ENCODE peak calls at places on chromosomes 12 and 14, in seven cellular contexts. V, U, G, W, D, C and T are unnamed samples.

GRCh38 chr12:75196865-75197264 is 12.8 kb downstream of the KCNC2 start:
- DNase-seq in V (no peak), U (no peak), G (no peak), W (no peak), D (no peak), C (peak; percentile 11), T (no peak)

GRCh38 chr12:39946361-39946948 is 159.4 kb downstream of the SLC2A13 start:
- DNase-seq in V (no peak), U (no peak), G (no peak), W (no peak), D (no peak), C (no peak), T (no peak)

GRCh38 chr14:68655961-68656360 is 136.9 kb downstream of the ZFP36L1 start:
- DNase-seq in V (no peak), U (no peak), G (no peak), W (no peak), D (peak; percentile 27), C (no peak), T (no peak)

GRCh38 chr12:79373896-79374499 is 316.8 kb downstream of the PAWR start:
- DNase-seq in V (no peak), U (peak; percentile 35), G (no peak), W (no peak), D (peak; percentile 25), C (peak; percentile 38), T (peak; percentile 65)

GRCh38 chr12:106145539-106146447 is 7.0 kb upstream of the NUAK1 start:
- DNase-seq in V (no peak), U (no peak), G (no peak), W (peak; percentile 76), D (no peak), C (peak; percentile 38), T (peak; percentile 53)

GRCh38 chr14:39432619-39433451 is 602 bp upstream of the FBXO33 start:
- DNase-seq in V (no peak), U (peak; percentile 68), G (peak; percentile 50), W (peak; percentile 96), D (peak; percentile 83), C (peak; percentile 78), T (peak; percentile 77)

GRCh38 chr12:132102297-132102696 is 41.8 kb downstream of the DDX51 start:
- DNase-seq in V (no peak), U (no peak), G (no peak), W (no peak), D (no peak), C (no peak), T (no peak)

GRCh38 chr12:27595231-27595642 is 71.2 kb downstream of the PPFIBP1 start:
- DNase-seq in V (no peak), U (peak; percentile 90), G (peak; percentile 65), W (no peak), D (no peak), C (peak; percentile 94), T (peak; percentile 95)

GRCh38 chr12:14913381-14913781 is 25.0 kb downstream of the ERP27 start:
- DNase-seq in V (no peak), U (peak; percentile 36), G (no peak), W (no peak), D (no peak), C (no peak), T (no peak)

GRCh38 chr12:14911131-14911530 is 25.5 kb upstream of the MGP start:
- DNase-seq in V (no peak), U (no peak), G (no peak), W (peak; percentile 58), D (no peak), C (no peak), T (no peak)

GRCh38 chr12:14907953-14908352 is 22.3 kb upstream of the MGP start:
- DNase-seq in V (no peak), U (no peak), G (no peak), W (no peak), D (no peak), C (no peak), T (no peak)

GRCh38 chr12:14906114-14906513 is 20.5 kb upstream of the MGP start:
- DNase-seq in V (no peak), U (no peak), G (no peak), W (no peak), D (no peak), C (no peak), T (no peak)

DNA sequence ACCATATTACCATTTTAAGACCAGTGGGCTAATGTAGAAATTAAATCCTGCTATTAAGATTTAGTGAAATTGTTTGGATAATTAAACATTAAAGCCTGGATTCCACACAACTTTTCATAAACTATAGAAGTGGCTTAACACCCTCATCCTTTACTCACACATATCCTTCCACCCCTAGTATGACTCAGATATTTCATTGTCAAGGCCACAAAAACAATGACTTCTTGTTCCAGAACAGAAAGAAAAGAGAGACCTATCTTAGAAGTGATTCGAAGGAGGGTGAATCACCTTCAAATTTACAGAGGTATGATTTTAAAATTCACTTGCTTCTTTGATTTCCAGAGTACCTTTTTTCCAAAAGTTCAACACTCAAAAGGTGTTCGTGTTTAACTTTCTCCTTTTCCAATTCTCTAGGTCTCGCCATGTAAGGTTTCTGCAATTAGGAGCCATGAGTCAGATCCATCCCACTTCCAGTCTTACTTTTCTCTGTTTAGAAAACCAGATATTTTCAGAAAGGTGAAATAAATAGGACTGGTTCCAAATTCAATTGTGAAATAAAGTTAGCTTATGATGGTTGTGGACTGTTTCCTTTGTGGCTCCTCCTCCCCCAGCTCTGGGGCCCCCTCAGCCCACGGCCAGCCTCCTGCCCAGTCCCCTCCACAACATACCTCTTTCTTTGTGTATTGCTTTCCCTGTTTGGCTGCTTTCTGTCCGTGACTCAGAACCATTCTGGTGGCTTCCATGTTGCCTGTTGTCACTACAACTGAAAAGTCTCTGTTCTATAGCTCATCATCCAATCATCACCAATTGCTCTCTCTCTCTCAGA is 24.6 kb upstream of the MGP start:
- DNase-seq in V (no peak), U (peak; percentile 37), G (no peak), W (no peak), D (no peak), C (peak; percentile 82), T (peak; percentile 57)
- H3K4me3 ChIP-seq in V (no peak overlapping the region), U (no peak overlapping the region), G (no peak overlapping the region), W (no peak overlapping the region), D (no peak overlapping the region), C (no peak overlapping the region), T (no peak overlapping the region)

DNA sequence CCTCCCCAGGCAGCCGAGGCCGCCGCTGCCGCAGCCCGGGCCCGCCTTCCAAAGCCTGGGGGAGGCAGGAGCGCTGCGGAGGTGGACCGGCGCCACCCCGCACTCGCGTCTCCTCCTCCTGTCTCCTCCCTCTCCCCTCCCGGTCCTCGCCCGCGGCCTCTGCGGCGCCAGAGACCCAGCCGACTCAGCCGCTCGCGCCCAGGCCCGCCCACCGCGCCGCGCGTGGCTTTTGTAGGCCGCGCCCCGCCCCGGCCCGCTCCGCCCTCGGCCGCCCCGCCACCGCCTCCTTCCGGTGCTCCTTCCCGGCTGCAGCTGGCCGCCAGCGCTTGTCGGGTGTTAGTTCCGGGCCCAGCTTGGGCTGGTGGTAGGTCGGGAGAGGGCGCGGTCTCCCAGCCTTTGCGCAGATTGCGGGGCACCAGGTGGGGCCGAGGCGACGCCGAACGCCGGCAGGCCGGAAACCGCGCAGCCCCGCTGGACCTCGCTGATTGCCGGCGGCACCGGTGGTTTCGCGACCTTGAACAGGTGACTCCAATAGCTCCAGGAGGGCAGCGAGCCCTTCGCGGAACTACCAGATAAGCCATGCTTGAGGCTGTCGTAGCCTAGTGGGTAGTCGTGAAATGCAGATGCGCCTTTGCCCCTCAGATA is at the start of gene CAPRIN2:
- DNase-seq in V (peak; percentile 89), U (peak; percentile 94), G (peak; percentile 83), W (peak; percentile 98), D (peak; percentile 94), C (peak; percentile 95), T (peak; percentile 96)
- TF ChIP-seq CTCF in V (no peak), U (peak; percentile 31), G (no peak), W (peak; percentile 59), D (peak; percentile 61), C (no peak), T (peak; percentile 33)

GRCh38 chr12:99453831-99454538 is 193.6 kb upstream of the GARIN6 start:
- DNase-seq in V (no peak), U (no peak), G (no peak), W (no peak), D (no peak), C (no peak), T (no peak)
- H3K4me3 ChIP-seq in V (no peak overlapping the region), U (no peak overlapping the region), G (peak overlapping the region; percentile 39), W (no peak overlapping the region), D (no peak overlapping the region), C (no peak overlapping the region), T (no peak overlapping the region)

GRCh38 chr14:22987291-22987690 is 4.9 kb upstream of the AJUBA start:
- DNase-seq in V (no peak), U (no peak), G (no peak), W (no peak), D (no peak), C (no peak), T (no peak)
- TF ChIP-seq CTCF in V (no peak), U (no peak), G (no peak), W (no peak), D (no peak), C (no peak), T (no peak)

GRCh38 chr14:99272669-99273024 is 650 bp upstream of the BCL11B start:
- DNase-seq in V (no peak), U (no peak), G (no peak), W (no peak), D (no peak), C (no peak), T (no peak)
- H3K4me3 ChIP-seq in V (peak overlapping the region; percentile 81), U (peak overlapping the region; percentile 58), G (peak overlapping the region; percentile 63), W (no peak overlapping the region), D (no peak overlapping the region), C (peak overlapping the region; percentile 43), T (no peak overlapping the region)

GRCh38 chr12:127024791-127025190 is 1242.2 kb upstream of the TMEM132C start:
- DNase-seq in V (no peak), U (no peak), G (no peak), W (no peak), D (no peak), C (no peak), T (no peak)

GRCh38 chr12:127025545-127025944 is 1241.4 kb upstream of the TMEM132C start:
- DNase-seq in V (no peak), U (peak; percentile 12), G (no peak), W (no peak), D (no peak), C (peak; percentile 28), T (peak; percentile 1)
- TF ChIP-seq CTCF in V (no peak), U (peak; percentile 42), G (no peak), W (no peak), D (peak; percentile 26), C (peak; percentile 52), T (no peak)

DNA sequence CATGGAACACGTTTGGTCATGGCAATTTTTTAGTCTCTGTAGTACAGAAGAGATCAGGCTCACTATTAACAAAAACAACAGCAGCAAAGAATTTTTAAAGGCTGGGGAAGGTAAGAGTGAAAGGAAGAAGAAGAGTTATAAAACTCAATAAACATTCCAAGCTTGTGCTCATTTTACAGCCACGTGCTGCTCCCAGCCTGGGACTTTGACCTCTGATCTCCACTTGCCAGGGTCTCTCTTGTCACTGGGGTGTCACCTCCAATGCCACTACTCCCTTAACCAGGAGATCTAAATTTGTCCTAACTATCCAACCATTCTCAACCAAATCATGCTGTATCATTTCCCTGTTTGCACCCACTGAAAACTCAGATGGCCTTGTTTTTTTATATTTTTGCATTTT is 605.1 kb downstream of the VRK1 start:
- DNase-seq in V (no peak), U (no peak), G (no peak), W (no peak), D (no peak), C (no peak), T (no peak)
- H3K4me3 ChIP-seq in V (no peak overlapping the region), U (no peak overlapping the region), G (no peak overlapping the region), W (no peak overlapping the region), D (no peak overlapping the region), C (no peak overlapping the region), T (no peak overlapping the region)

GRCh38 chr12:110109037-110109836 is 14.9 kb upstream of the IFT81 start:
- DNase-seq in V (no peak), U (peak; percentile 100), G (peak; percentile 74), W (no peak), D (no peak), C (peak; percentile 99), T (peak; percentile 99)
- TF ChIP-seq CTCF in V (no peak), U (no peak), G (no peak), W (no peak), D (no peak), C (peak; percentile 6), T (no peak)